ENCODE peak calls at places on chromosomes 2 and 18, in five cellular contexts. One of them, this sample, is unnamed.

GRCh38 chr18:78138993-78139496 is 840.6 kb upstream of the SALL3 start:
- DNase-seq in tibial artery: no peak
- DNase-seq in iPS DF 6.9: peak; percentile 20
- DNase-seq in neuronal stem cell: peak; percentile 12
- DNase-seq in stomach: no peak
- DNase-seq in this sample: no peak

GRCh38 chr2:219803294-219803693 is 175.9 kb downstream of the SLC4A3 start:
- DNase-seq in tibial artery: no peak
- DNase-seq in iPS DF 6.9: no peak
- DNase-seq in neuronal stem cell: no peak
- DNase-seq in stomach: no peak
- DNase-seq in this sample: no peak

GRCh38 chr2:69645926-69646325 is 2.4 kb upstream of the AAK1 start:
- DNase-seq in tibial artery: no peak
- DNase-seq in iPS DF 6.9: no peak
- DNase-seq in neuronal stem cell: no peak
- DNase-seq in stomach: no peak
- DNase-seq in this sample: no peak

GRCh38 chr18:45670281-45670962 is 53.6 kb upstream of the SLC14A1 start:
- DNase-seq in tibial artery: peak; percentile 74
- DNase-seq in iPS DF 6.9: no peak
- DNase-seq in neuronal stem cell: no peak
- DNase-seq in stomach: no peak
- DNase-seq in this sample: no peak

GRCh38 chr2:65299246-65299645 is 71.6 kb downstream of the ACTR2 start:
- DNase-seq in tibial artery: no peak
- DNase-seq in iPS DF 6.9: no peak
- DNase-seq in neuronal stem cell: no peak
- DNase-seq in stomach: no peak
- DNase-seq in this sample: no peak

GRCh38 chr2:236178921-236179652 is 10.9 kb upstream of the GBX2 start:
- DNase-seq in tibial artery: no peak
- DNase-seq in iPS DF 6.9: no peak
- DNase-seq in neuronal stem cell: peak; percentile 15
- DNase-seq in stomach: no peak
- DNase-seq in this sample: no peak

GRCh38 chr18:34801769-34802168 is 91.7 kb downstream of the DTNA start:
- DNase-seq in tibial artery: no peak
- DNase-seq in iPS DF 6.9: no peak
- DNase-seq in neuronal stem cell: no peak
- DNase-seq in stomach: no peak
- DNase-seq in this sample: no peak

GRCh38 chr18:55323051-55323994 is 264.7 kb downstream of the TCF4 start:
- DNase-seq in tibial artery: no peak
- DNase-seq in iPS DF 6.9: no peak
- DNase-seq in neuronal stem cell: no peak
- DNase-seq in stomach: no peak
- DNase-seq in this sample: no peak

GRCh38 chr18:35162995-35163394 is 77.8 kb upstream of the ZNF397 start:
- DNase-seq in tibial artery: no peak
- DNase-seq in iPS DF 6.9: no peak
- DNase-seq in neuronal stem cell: no peak
- DNase-seq in stomach: no peak
- DNase-seq in this sample: no peak

GRCh38 chr2:224523626-224524577 is 61.3 kb downstream of the CUL3 start:
- DNase-seq in tibial artery: no peak
- DNase-seq in iPS DF 6.9: no peak
- DNase-seq in neuronal stem cell: no peak
- DNase-seq in stomach: no peak
- DNase-seq in this sample: no peak

GRCh38 chr2:238127165-238128060 is 11.1 kb upstream of the KLHL30 start:
- DNase-seq in tibial artery: no peak
- DNase-seq in iPS DF 6.9: no peak
- DNase-seq in neuronal stem cell: no peak
- DNase-seq in stomach: no peak
- DNase-seq in this sample: no peak

GRCh38 chr2:44801676-44802408 is 139.7 kb upstream of the SIX3 start:
- DNase-seq in tibial artery: no peak
- DNase-seq in iPS DF 6.9: no peak
- DNase-seq in neuronal stem cell: no peak
- DNase-seq in stomach: no peak
- DNase-seq in this sample: no peak

GRCh38 chr2:97745474-97746172 is 32.2 kb downstream of the ZAP70 start:
- DNase-seq in tibial artery: no peak
- DNase-seq in iPS DF 6.9: no peak
- DNase-seq in neuronal stem cell: no peak
- DNase-seq in stomach: no peak
- DNase-seq in this sample: no peak

GRCh38 chr18:71899707-71900483 is 644.2 kb downstream of the CBLN2 start:
- DNase-seq in tibial artery: no peak
- DNase-seq in iPS DF 6.9: no peak
- DNase-seq in neuronal stem cell: no peak
- DNase-seq in stomach: no peak
- DNase-seq in this sample: no peak

GRCh38 chr2:44211183-44211582 is 42.5 kb downstream of the PPM1B start:
- DNase-seq in tibial artery: no peak
- DNase-seq in iPS DF 6.9: no peak
- DNase-seq in neuronal stem cell: no peak
- DNase-seq in stomach: no peak
- DNase-seq in this sample: no peak

GRCh38 chr2:19359021-19359357 is 566 bp upstream of the OSR1 start:
- DNase-seq in tibial artery: no peak
- DNase-seq in iPS DF 6.9: no peak
- DNase-seq in neuronal stem cell: no peak
- DNase-seq in stomach: no peak
- DNase-seq in this sample: no peak

GRCh38 chr2:191566347-191566746 is 111.6 kb upstream of the NABP1 start:
- DNase-seq in tibial artery: no peak
- DNase-seq in iPS DF 6.9: peak; percentile 79
- DNase-seq in neuronal stem cell: peak; percentile 73
- DNase-seq in stomach: peak; percentile 77
- DNase-seq in this sample: peak; percentile 13

GRCh38 chr18:23662309-23663263 is at the start of gene ANKRD29:
- DNase-seq in tibial artery: no peak
- DNase-seq in iPS DF 6.9: no peak
- DNase-seq in neuronal stem cell: peak; percentile 36
- DNase-seq in stomach: peak; percentile 51
- DNase-seq in this sample: no peak

GRCh38 chr2:99158599-99158998 is 3.8 kb downstream of the LIPT1 start:
- DNase-seq in tibial artery: no peak
- DNase-seq in iPS DF 6.9: no peak
- DNase-seq in neuronal stem cell: no peak
- DNase-seq in stomach: no peak
- DNase-seq in this sample: no peak

GRCh38 chr18:21548647-21549046 is 51.9 kb downstream of the ESCO1 start:
- DNase-seq in tibial artery: no peak
- DNase-seq in iPS DF 6.9: no peak
- DNase-seq in neuronal stem cell: no peak
- DNase-seq in stomach: no peak
- DNase-seq in this sample: no peak

GRCh38 chr2:6526093-6526824 is 339.4 kb downstream of the CMPK2 start:
- DNase-seq in tibial artery: no peak
- DNase-seq in iPS DF 6.9: peak; percentile 54
- DNase-seq in neuronal stem cell: peak; percentile 49
- DNase-seq in stomach: peak; percentile 27
- DNase-seq in this sample: no peak

GRCh38 chr2:190469770-190470169 is 61.6 kb downstream of the MFSD6 start:
- DNase-seq in tibial artery: no peak
- DNase-seq in iPS DF 6.9: no peak
- DNase-seq in neuronal stem cell: no peak
- DNase-seq in stomach: no peak
- DNase-seq in this sample: no peak

GRCh38 chr2:18110222-18110621 is 231.8 kb downstream of the KCNS3 start:
- DNase-seq in tibial artery: no peak
- DNase-seq in iPS DF 6.9: no peak
- DNase-seq in neuronal stem cell: no peak
- DNase-seq in stomach: no peak
- DNase-seq in this sample: no peak

GRCh38 chr2:158457826-158458616 is 1.3 kb downstream of the PKP4 start:
- DNase-seq in tibial artery: peak; percentile 78
- DNase-seq in iPS DF 6.9: peak; percentile 71
- DNase-seq in neuronal stem cell: peak; percentile 83
- DNase-seq in stomach: peak; percentile 90
- DNase-seq in this sample: no peak

GRCh38 chr2:109045505-109045904 is 56.5 kb upstream of the EDAR start:
- DNase-seq in tibial artery: no peak
- DNase-seq in iPS DF 6.9: no peak
- DNase-seq in neuronal stem cell: no peak
- DNase-seq in stomach: no peak
- DNase-seq in this sample: no peak

GRCh38 chr2:148816176-148816575 is 58.9 kb upstream of the KIF5C start:
- DNase-seq in tibial artery: no peak
- DNase-seq in iPS DF 6.9: no peak
- DNase-seq in neuronal stem cell: no peak
- DNase-seq in stomach: no peak
- DNase-seq in this sample: no peak

GRCh38 chr2:18749912-18750526 is 160.7 kb upstream of the NT5C1B start:
- DNase-seq in tibial artery: no peak
- DNase-seq in iPS DF 6.9: no peak
- DNase-seq in neuronal stem cell: peak; percentile 52
- DNase-seq in stomach: peak; percentile 62
- DNase-seq in this sample: no peak

GRCh38 chr2:20062615-20063545 is 11.5 kb upstream of the LAPTM4A start:
- DNase-seq in tibial artery: peak; percentile 86
- DNase-seq in iPS DF 6.9: no peak
- DNase-seq in neuronal stem cell: no peak
- DNase-seq in stomach: no peak
- DNase-seq in this sample: peak; percentile 56

GRCh38 chr18:65659912-65660311 is 90.9 kb upstream of the CDH7 start:
- DNase-seq in tibial artery: no peak
- DNase-seq in iPS DF 6.9: no peak
- DNase-seq in neuronal stem cell: no peak
- DNase-seq in stomach: no peak
- DNase-seq in this sample: no peak

GRCh38 chr2:106080955-106081354 is 113.1 kb downstream of the UXS1 start:
- DNase-seq in tibial artery: no peak
- DNase-seq in iPS DF 6.9: no peak
- DNase-seq in neuronal stem cell: no peak
- DNase-seq in stomach: no peak
- DNase-seq in this sample: no peak

GRCh38 chr18:5052491-5052890 is 144.6 kb downstream of the AKAIN1 start:
- DNase-seq in tibial artery: no peak
- DNase-seq in iPS DF 6.9: no peak
- DNase-seq in neuronal stem cell: no peak
- DNase-seq in stomach: no peak
- DNase-seq in this sample: no peak

GRCh38 chr2:58137221-58137620 is 90.6 kb downstream of the VRK2 start:
- DNase-seq in tibial artery: no peak
- DNase-seq in iPS DF 6.9: no peak
- DNase-seq in neuronal stem cell: no peak
- DNase-seq in stomach: no peak
- DNase-seq in this sample: no peak

GRCh38 chr2:96116424-96116878 is at the start of gene ADRA2B:
- DNase-seq in tibial artery: no peak
- DNase-seq in iPS DF 6.9: no peak
- DNase-seq in neuronal stem cell: peak; percentile 71
- DNase-seq in stomach: peak; percentile 86
- DNase-seq in this sample: no peak

GRCh38 chr2:96116879-96117533 is 635 bp upstream of the ADRA2B start:
- DNase-seq in tibial artery: no peak
- DNase-seq in iPS DF 6.9: no peak
- DNase-seq in neuronal stem cell: peak; percentile 64
- DNase-seq in stomach: peak; percentile 65
- DNase-seq in this sample: no peak

GRCh38 chr2:96114546-96114902 is 1.8 kb downstream of the ADRA2B start:
- DNase-seq in tibial artery: no peak
- DNase-seq in iPS DF 6.9: no peak
- DNase-seq in neuronal stem cell: no peak
- DNase-seq in stomach: no peak
- DNase-seq in this sample: no peak

GRCh38 chr2:96114903-96115581 is 1.3 kb downstream of the ADRA2B start:
- DNase-seq in tibial artery: no peak
- DNase-seq in iPS DF 6.9: no peak
- DNase-seq in neuronal stem cell: no peak
- DNase-seq in stomach: no peak
- DNase-seq in this sample: no peak

GRCh38 chr2:96115631-96116423 is 544 bp downstream of the ADRA2B start:
- DNase-seq in tibial artery: no peak
- DNase-seq in iPS DF 6.9: no peak
- DNase-seq in neuronal stem cell: no peak
- DNase-seq in stomach: no peak
- DNase-seq in this sample: no peak
- H3K4me3 ChIP-seq in tibial artery: peak overlapping the region; percentile 41
- H3K4me3 ChIP-seq in iPS DF 6.9: peak overlapping the region; percentile 59
- H3K4me3 ChIP-seq in neuronal stem cell: peak overlapping the region; percentile 65
- H3K4me3 ChIP-seq in stomach: peak overlapping the region; percentile 60
- H3K4me3 ChIP-seq in this sample: peak overlapping the region; percentile 57

DNA sequence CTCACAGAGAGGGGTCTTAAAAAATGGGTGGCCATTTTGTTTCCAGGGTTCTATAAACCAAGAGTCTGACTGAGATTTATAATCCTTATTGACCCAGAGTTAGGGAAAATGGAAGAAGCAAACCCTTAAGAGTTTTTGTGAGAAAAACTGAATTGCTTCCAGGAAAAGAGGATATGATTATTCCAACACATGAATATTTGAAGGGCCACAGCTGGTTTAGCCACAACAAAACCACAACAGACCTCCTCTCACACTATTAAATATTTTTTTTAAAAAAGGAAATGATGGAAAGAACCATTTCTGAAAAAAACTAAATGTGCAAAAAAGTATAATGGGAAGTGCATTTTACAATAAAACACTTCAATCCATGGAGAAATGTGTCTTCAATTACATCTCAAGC is 182.7 kb downstream of the ETAA1 start:
- DNase-seq in tibial artery: no peak
- DNase-seq in iPS DF 6.9: no peak
- DNase-seq in neuronal stem cell: no peak
- DNase-seq in stomach: no peak
- DNase-seq in this sample: no peak
- H3K9me3 ChIP-seq in tibial artery: no peaks in the 10 kb centered on the region
- H3K9me3 ChIP-seq in iPS DF 6.9: no peaks in the 10 kb centered on the region
- H3K9me3 ChIP-seq in neuronal stem cell: no peaks in the 10 kb centered on the region
- H3K9me3 ChIP-seq in stomach: peaks cover 34% of the 10 kb centered on the region
- H3K9me3 ChIP-seq in this sample: no peaks in the 10 kb centered on the region

GRCh38 chr2:144429396-144430112 is 90.4 kb downstream of the ZEB2 start:
- DNase-seq in tibial artery: no peak
- DNase-seq in iPS DF 6.9: no peak
- DNase-seq in neuronal stem cell: no peak
- DNase-seq in stomach: no peak
- DNase-seq in this sample: no peak
- H3K27ac ChIP-seq in tibial artery: peak overlapping the region; percentile 84
- H3K27ac ChIP-seq in iPS DF 6.9: no peak overlapping the region
- H3K27ac ChIP-seq in neuronal stem cell: no peak overlapping the region
- H3K27ac ChIP-seq in stomach: no peak overlapping the region
- H3K27ac ChIP-seq in this sample: peak overlapping the region; percentile 67

GRCh38 chr18:52395146-52395852 is 55.3 kb downstream of the DCC start:
- DNase-seq in tibial artery: no peak
- DNase-seq in iPS DF 6.9: no peak
- DNase-seq in neuronal stem cell: no peak
- DNase-seq in stomach: no peak
- DNase-seq in this sample: no peak
- H3K4me3 ChIP-seq in tibial artery: no peak overlapping the region
- H3K4me3 ChIP-seq in iPS DF 6.9: no peak overlapping the region
- H3K4me3 ChIP-seq in neuronal stem cell: no peak overlapping the region
- H3K4me3 ChIP-seq in stomach: no peak overlapping the region
- H3K4me3 ChIP-seq in this sample: no peak overlapping the region

GRCh38 chr2:171626949-171627348 is 60.3 kb upstream of the DYNC1I2 start:
- DNase-seq in tibial artery: no peak
- DNase-seq in iPS DF 6.9: no peak
- DNase-seq in neuronal stem cell: no peak
- DNase-seq in stomach: no peak
- DNase-seq in this sample: no peak
- H3K9me3 ChIP-seq in tibial artery: no peaks in the 10 kb centered on the region
- H3K9me3 ChIP-seq in iPS DF 6.9: peaks cover 6% of the 10 kb centered on the region
- H3K9me3 ChIP-seq in neuronal stem cell: peaks cover 18% of the 10 kb centered on the region
- H3K9me3 ChIP-seq in stomach: peaks cover 41% of the 10 kb centered on the region
- H3K9me3 ChIP-seq in this sample: no peaks in the 10 kb centered on the region